ENCODE peak calls at places on chromosomes 13 and 19, in seven cellular contexts. O is NCI-H1092; V is body of pancreas; I is GM19239; B is stimulated activated CD4-positive, alpha-beta T cell treated with anti-CD3 and anti-CD28 coated beads, Interleukin-1b, Interleukin-23, amount 100 ng/mL, for 1 hour; A is cardiac fibroblast; E is natural killer cell. Z is an unnamed sample.

GRCh38 chr13:23323946-23324709 is 109.4 kb downstream of the SACS start:
- DNase-seq in O (no peak), V (no peak), I (no peak), B (no peak), A (no peak), E (no peak), Z (no peak)

GRCh38 chr19:35088514-35088913 is 27.1 kb upstream of the FXYD3 start:
- DNase-seq in O (no peak), V (no peak), I (no peak), B (no peak), A (peak), E (no peak), Z (peak)

GRCh38 chr19:19721896-19722295 is 11.0 kb downstream of the ZNF14 start:
- DNase-seq in O (no peak), V (no peak), I (no peak), B (no peak), A (no peak), E (no peak), Z (no peak)

GRCh38 chr19:35276706-35277281 is 5.5 kb upstream of the HAMP start:
- DNase-seq in O (no peak), V (no peak), I (no peak), B (no peak), A (no peak), E (no peak), Z (no peak)

GRCh38 chr13:98129059-98129741 is 13.7 kb upstream of the FARP1 start:
- DNase-seq in O (no peak), V (no peak), I (no peak), B (no peak), A (peak), E (no peak), Z (no peak)

GRCh38 chr19:40666803-40667438 is 23.5 kb downstream of the NUMBL start:
- DNase-seq in O (no peak), V (no peak), I (no peak), B (no peak), A (no peak), E (no peak), Z (no peak)

GRCh38 chr19:43784251-43784980 is 3.6 kb upstream of the KCNN4 start:
- DNase-seq in O (no peak), V (no peak), I (no peak), B (peak), A (peak), E (no peak), Z (peak)

GRCh38 chr19:3387645-3388589 is 21.5 kb downstream of the NFIC start:
- DNase-seq in O (peak), V (peak), I (no peak), B (no peak), A (peak), E (no peak), Z (peak)

GRCh38 chr19:4695224-4695731 is 25.1 kb upstream of the MYDGF start:
- DNase-seq in O (no peak), V (no peak), I (no peak), B (no peak), A (no peak), E (no peak), Z (no peak)

GRCh38 chr13:95156208-95156607 is 145.0 kb downstream of the ABCC4 start:
- DNase-seq in O (no peak), V (no peak), I (no peak), B (no peak), A (peak), E (no peak), Z (no peak)

GRCh38 chr19:33815410-33816340 is 19.0 kb downstream of the KCTD15 start:
- DNase-seq in O (no peak), V (no peak), I (no peak), B (no peak), A (peak), E (peak), Z (peak)

GRCh38 chr13:113730831-113731191 is 28.2 kb upstream of the TMEM255B start:
- DNase-seq in O (no peak), V (no peak), I (no peak), B (no peak), A (no peak), E (no peak), Z (no peak)

GRCh38 chr13:21608961-21609360 is 5.0 kb upstream of the MICU2 start:
- DNase-seq in O (no peak), V (no peak), I (no peak), B (no peak), A (no peak), E (no peak), Z (no peak)

GRCh38 chr19:22617614-22618325 is 16.4 kb upstream of the ZNF492 start:
- DNase-seq in O (no peak), V (no peak), I (no peak), B (no peak), A (no peak), E (no peak), Z (no peak)

GRCh38 chr13:55563267-55563666 is 1577.5 kb upstream of the PRR20A start:
- DNase-seq in O (no peak), V (no peak), I (no peak), B (no peak), A (no peak), E (no peak), Z (no peak)

GRCh38 chr13:37446503-37446902 is 152.1 kb downstream of the POSTN start:
- DNase-seq in O (no peak), V (no peak), I (no peak), B (no peak), A (peak), E (no peak), Z (peak)

GRCh38 chr13:107374038-107374437 is 806.1 kb upstream of the ARGLU1 start:
- DNase-seq in O (no peak), V (no peak), I (no peak), B (no peak), A (no peak), E (no peak), Z (no peak)

GRCh38 chr19:15836345-15836594 is 20.8 kb upstream of the OR10H1 start:
- DNase-seq in O (no peak), V (no peak), I (no peak), B (peak), A (peak), E (no peak), Z (no peak)

GRCh38 chr19:46487802-46488445 is 7.7 kb downstream of the PNMA8B start:
- DNase-seq in O (peak), V (peak), I (peak), B (peak), A (peak), E (peak), Z (peak)

GRCh38 chr13:110677731-110678545 is 28.0 kb downstream of the CARS2 start:
- DNase-seq in O (no peak), V (no peak), I (no peak), B (no peak), A (no peak), E (no peak), Z (no peak)

GRCh38 chr13:39159393-39159792 is 121.1 kb downstream of the NHLRC3 start:
- DNase-seq in O (peak), V (no peak), I (no peak), B (no peak), A (no peak), E (no peak), Z (no peak)

GRCh38 chr13:71359641-71360040 is 507.4 kb downstream of the DACH1 start:
- DNase-seq in O (no peak), V (no peak), I (no peak), B (no peak), A (no peak), E (no peak), Z (no peak)

GRCh38 chr19:8336072-8336569 is 6.9 kb downstream of the KANK3 start:
- DNase-seq in O (no peak), V (no peak), I (no peak), B (no peak), A (no peak), E (no peak), Z (no peak)

GRCh38 chr19:30682576-30683536 is 310.7 kb downstream of the ZNF536 start:
- DNase-seq in O (no peak), V (peak), I (peak), B (peak), A (peak), E (peak), Z (peak)

GRCh38 chr13:46396341-46396740 is 9.3 kb upstream of the RUBCNL start:
- DNase-seq in O (no peak), V (no peak), I (no peak), B (no peak), A (no peak), E (no peak), Z (peak)

GRCh38 chr19:35355851-35356460 is 2.3 kb upstream of the FFAR3 start:
- DNase-seq in O (no peak), V (no peak), I (no peak), B (no peak), A (peak), E (no peak), Z (no peak)

GRCh38 chr19:43759515-43759914 is 4.8 kb upstream of the SMG9 start:
- DNase-seq in O (no peak), V (no peak), I (no peak), B (no peak), A (peak), E (no peak), Z (peak)

GRCh38 chr13:95447766-95448165 is 104.8 kb upstream of the CLDN10 start:
- DNase-seq in O (no peak), V (no peak), I (no peak), B (no peak), A (no peak), E (no peak), Z (no peak)

GRCh38 chr19:5172859-5173577 is 167.6 kb downstream of the PTPRS start:
- DNase-seq in O (no peak), V (no peak), I (no peak), B (no peak), A (peak), E (no peak), Z (peak)

GRCh38 chr19:18160792-18161690 is 8.1 kb downstream of the PIK3R2 start:
- DNase-seq in O (peak), V (peak), I (peak), B (peak), A (peak), E (peak), Z (peak)

GRCh38 chr13:39777527-39778061 is 122.1 kb downstream of the COG6 start:
- DNase-seq in O (no peak), V (no peak), I (no peak), B (no peak), A (peak), E (no peak), Z (peak)

GRCh38 chr19:17073869-17074627 is 1.2 kb downstream of the HAUS8 start:
- DNase-seq in O (no peak), V (no peak), I (no peak), B (no peak), A (no peak), E (no peak), Z (no peak)

GRCh38 chr13:102680842-102681725 is 13.8 kb downstream of the METTL21C start:
- DNase-seq in O (no peak), V (no peak), I (no peak), B (no peak), A (peak), E (no peak), Z (no peak)

GRCh38 chr19:22422220-22422619 is at the start of gene ZNF98:
- DNase-seq in O (no peak), V (peak), I (no peak), B (no peak), A (no peak), E (no peak), Z (no peak)

GRCh38 chr19:18070181-18070580 is 16.6 kb downstream of the IL12RB1 start:
- DNase-seq in O (no peak), V (no peak), I (no peak), B (no peak), A (no peak), E (no peak), Z (peak)

GRCh38 chr13:50209646-50210045 is 194.4 kb downstream of the KCNRG start:
- DNase-seq in O (no peak), V (no peak), I (no peak), B (no peak), A (no peak), E (no peak), Z (no peak)

GRCh38 chr19:52527954-52528326 is 472 bp downstream of the ZNF808 start:
- DNase-seq in O (no peak), V (peak), I (no peak), B (no peak), A (no peak), E (no peak), Z (peak)

GRCh38 chr13:36681894-36682624 is 8.2 kb downstream of the SERTM1 start:
- DNase-seq in O (no peak), V (no peak), I (no peak), B (no peak), A (no peak), E (no peak), Z (no peak)

GRCh38 chr19:34269968-34270621 is 15.7 kb downstream of the GARRE1 start:
- DNase-seq in O (no peak), V (peak), I (peak), B (peak), A (peak), E (peak), Z (peak)